ENCODE peak calls at places on chromosomes 12 and 14, in four cellular contexts. B, C, F and R are unnamed samples.

GRCh38 chr12:12683725-12684124 is 12.3 kb downstream of the GPR19 start:
- DNase-seq in F (no peak), C (no peak), B (no peak), R (no peak)

GRCh38 chr12:116651089-116651488 is 86.8 kb downstream of the SPRING1 start:
- DNase-seq in C (no peak), F (no peak), B (no peak), R (no peak)

GRCh38 chr14:72736348-72736747 is 157.6 kb downstream of the DPF3 start:
- DNase-seq in B (peak), C (peak), F (peak), R (no peak)

GRCh38 chr12:94297325-94297724 is 148.9 kb downstream of the PLXNC1 start:
- DNase-seq in F (no peak), C (no peak), B (no peak), R (no peak)

GRCh38 chr12:80648866-80649265 is 58.6 kb upstream of the MYF6 start:
- DNase-seq in F (no peak), B (no peak), C (no peak), R (no peak)

GRCh38 chr12:49014547-49014946 is 4.0 kb downstream of the PRKAG1 start:
- DNase-seq in B (no peak), F (no peak), C (no peak), R (no peak)

GRCh38 chr14:104676694-104677505 is 12.5 kb upstream of the INF2 start:
- DNase-seq in F (no peak), C (no peak), B (peak), R (no peak)

GRCh38 chr12:46830731-46831334 is 5.0 kb upstream of the SLC38A4 start:
- DNase-seq in B (no peak), C (no peak), F (no peak), R (no peak)

GRCh38 chr12:123063535-123063934 is 83.1 kb downstream of the ARL6IP4 start:
- DNase-seq in C (peak), F (peak), B (peak), R (no peak)

GRCh38 chr14:53510281-53510912 is 357.3 kb upstream of the DDHD1 start:
- DNase-seq in C (no peak), F (no peak), B (no peak), R (no peak)

GRCh38 chr12:4271433-4272013 is 2.0 kb upstream of the CCND2 start:
- DNase-seq in B (no peak), C (peak), F (peak), R (no peak)

GRCh38 chr12:56198836-56199235 is 9.6 kb upstream of the SMARCC2 start:
- DNase-seq in C (no peak), B (no peak), F (no peak), R (no peak)

GRCh38 chr12:80868576-80868975 is 69.2 kb downstream of the LIN7A start:
- DNase-seq in F (no peak), C (no peak), B (no peak), R (no peak)

GRCh38 chr14:93870377-93870776 is 56.8 kb upstream of the FAM181A start:
- DNase-seq in B (no peak), C (no peak), F (no peak), R (no peak)

GRCh38 chr12:110998165-110998564 is 77.8 kb upstream of the MYL2 start:
- DNase-seq in C (no peak), F (no peak), B (no peak), R (no peak)

GRCh38 chr14:86787782-86788181 is 1205.2 kb downstream of the GALC start:
- DNase-seq in B (no peak), C (no peak), F (no peak), R (no peak)

GRCh38 chr12:51323317-51323960 is 535 bp downstream of the BIN2 start:
- DNase-seq in F (no peak), B (no peak), C (no peak), R (no peak)

GRCh38 chr12:127964717-127965116 is 302.3 kb upstream of the TMEM132C start:
- DNase-seq in F (no peak), C (no peak), B (no peak), R (no peak)

GRCh38 chr14:25178255-25178654 is 128.3 kb upstream of the STXBP6 start:
- DNase-seq in F (no peak), C (no peak), B (no peak), R (no peak)

GRCh38 chr12:56296207-56296785 is 3.8 kb downstream of the CS start:
- DNase-seq in F (no peak), B (no peak), C (no peak), R (no peak)

GRCh38 chr12:83147341-83147740 is 460.6 kb downstream of the TMTC2 start:
- DNase-seq in F (no peak), B (no peak), C (no peak), R (no peak)

GRCh38 chr12:82357845-82358199 is 365 bp downstream of the CCDC59 start:
- DNase-seq in C (no peak), B (peak), F (no peak), R (no peak)

GRCh38 chr12:69501154-69501895 is 31.1 kb downstream of the FRS2 start:
- DNase-seq in F (no peak), B (no peak), C (no peak), R (no peak)

GRCh38 chr14:90489916-90490726 is 93.3 kb downstream of the CALM1 start:
- DNase-seq in F (peak), B (no peak), C (peak), R (no peak)

GRCh38 chr12:105025890-105026289 is 39.8 kb downstream of the NOPCHAP1 start:
- DNase-seq in F (no peak), C (no peak), B (no peak), R (no peak)

GRCh38 chr12:31589582-31589895 is 1.4 kb downstream of the DENND5B start:
- DNase-seq in C (no peak), F (no peak), B (no peak), R (no peak)

GRCh38 chr14:22900088-22900799 is 17.2 kb downstream of the REM2 start:
- DNase-seq in C (peak), F (peak), B (peak), R (peak)

GRCh38 chr12:24109381-24110039 is 160.0 kb upstream of the SOX5 start:
- DNase-seq in B (peak), C (peak), F (peak), R (no peak)

GRCh38 chr12:93197067-93197593 is 180.6 kb upstream of the NUDT4 start:
- DNase-seq in F (no peak), C (no peak), B (no peak), R (no peak)

GRCh38 chr12:47651368-47652254 is 54.2 kb downstream of the RPAP3 start:
- DNase-seq in B (peak), F (peak), C (peak), R (peak)

GRCh38 chr14:22386924-22387775 is 201.9 kb downstream of the DAD1 start:
- DNase-seq in C (peak), F (peak), B (peak), R (peak)

GRCh38 chr12:107263980-107264379 is 170.6 kb upstream of the CRY1 start:
- DNase-seq in F (no peak), C (no peak), B (no peak), R (no peak)

GRCh38 chr12:29278673-29279420 is 102.1 kb downstream of the ERGIC2 start:
- DNase-seq in C (no peak), F (no peak), B (no peak), R (no peak)

GRCh38 chr14:56400426-56400825 is 179.2 kb upstream of the TMEM260 start:
- DNase-seq in B (no peak), C (no peak), F (no peak), R (no peak)

GRCh38 chr12:132711169-132711843 is 664 bp downstream of the PGAM5 start:
- DNase-seq in C (peak), F (peak), B (no peak), R (no peak)

GRCh38 chr12:132708150-132708549 is 2.5 kb upstream of the PGAM5 start:
- DNase-seq in F (no peak), C (no peak), B (no peak), R (no peak)

GRCh38 chr12:132710422-132711168 is at the start of gene PGAM5:
- DNase-seq in C (peak), F (peak), B (peak), R (peak)

GRCh38 chr12:132707241-132707640 is 3.4 kb upstream of the PGAM5 start:
- DNase-seq in F (no peak), B (no peak), C (no peak), R (no peak)

DNA sequence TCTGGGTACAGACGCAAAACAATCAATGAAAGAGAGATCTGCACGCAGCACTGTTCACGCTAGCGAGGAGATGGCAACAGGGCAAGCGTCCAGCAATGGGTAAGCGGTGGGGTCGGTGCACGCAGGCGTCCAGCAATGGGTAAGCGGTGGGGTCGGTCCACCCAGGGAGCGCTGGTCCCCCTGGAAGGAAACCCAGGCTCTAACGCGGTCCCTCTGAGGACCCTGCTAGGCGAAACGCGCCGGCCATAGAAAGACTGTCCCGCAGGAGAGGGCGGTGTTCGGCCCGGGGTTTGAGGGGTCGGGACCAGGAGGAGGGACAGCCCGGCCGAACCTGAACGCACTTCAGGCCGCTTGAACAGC is 600 bp upstream of the PGAM5 start:
- DNase-seq in C (peak), F (no peak), B (no peak), R (no peak)
- TF ChIP-seq ELF1 in C (no peak), F (no peak), B (no peak), R (no peak)

DNA sequence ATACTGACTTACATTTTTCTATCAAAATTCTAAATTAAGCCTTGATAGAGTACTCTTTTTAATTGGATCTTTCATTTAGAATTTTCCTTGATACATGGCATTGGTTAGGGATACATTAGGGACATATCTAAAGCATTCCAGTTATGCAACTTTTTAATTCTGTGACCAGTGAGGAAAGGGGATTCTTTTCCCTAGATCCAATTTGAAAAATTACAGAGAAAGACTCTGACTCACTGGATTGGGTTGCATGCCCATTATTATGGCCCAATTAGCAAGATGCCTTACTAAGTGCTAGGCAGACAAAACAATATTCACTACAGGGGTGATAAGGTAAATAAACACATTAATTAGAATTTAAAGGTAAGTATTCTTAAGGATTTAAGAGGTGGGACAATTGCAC is 5.2 kb upstream of the RAD52 start:
- DNase-seq in C (no peak), F (no peak), B (no peak), R (no peak)
- TF ChIP-seq MAX in C (no peak), F (no peak), B (no peak), R (no peak)

DNA sequence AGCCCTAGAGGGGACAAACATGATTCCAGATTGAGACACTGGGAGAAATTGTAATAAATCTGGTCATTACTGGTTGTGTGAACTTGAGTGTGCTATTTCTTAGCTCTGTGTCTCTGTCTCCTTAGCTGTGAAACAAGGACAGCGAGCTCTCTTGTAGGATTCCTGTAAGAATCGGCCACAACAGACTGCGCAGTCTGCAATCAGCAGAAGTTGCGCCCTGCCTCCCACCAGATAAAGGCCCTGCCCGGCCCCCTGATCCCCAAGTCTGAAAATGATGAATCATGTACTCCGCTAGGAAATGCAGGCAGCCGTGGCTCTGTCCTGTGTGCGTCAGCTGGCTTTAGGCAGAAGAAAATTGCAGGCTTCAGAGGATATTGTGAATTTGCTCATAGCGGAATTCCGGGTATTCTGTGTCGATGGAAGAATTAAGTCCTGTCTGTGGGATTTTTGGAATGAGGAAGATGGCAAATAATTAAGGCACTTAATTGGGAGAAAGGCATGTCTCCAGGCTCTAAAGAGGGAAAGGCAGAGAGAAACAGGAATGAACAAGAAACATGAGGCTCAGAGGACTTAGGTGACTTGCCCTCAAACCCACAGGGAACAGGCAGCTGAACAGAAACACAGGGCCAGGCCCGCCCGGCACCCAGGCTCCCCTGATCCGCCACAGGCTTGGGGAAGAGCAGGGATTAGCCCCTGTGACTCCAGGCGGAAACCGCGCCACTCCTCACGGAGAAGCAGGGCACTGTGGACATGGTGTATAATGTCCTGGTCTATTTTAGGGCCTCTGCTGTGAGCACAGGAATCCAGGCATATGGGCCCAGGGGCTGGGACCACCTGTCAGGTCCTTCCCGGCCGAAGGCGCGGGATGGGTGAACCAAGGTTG is 34.9 kb upstream of the MEG3 start:
- DNase-seq in F (no peak), B (no peak), C (peak), R (no peak)
- TF ChIP-seq ELF1 in F (no peak), B (no peak), C (peak), R (no peak)

GRCh38 chr12:65824314-65824563 is at the start of gene HMGA2:
- DNase-seq in F (no peak), C (no peak), B (no peak), R (peak)

GRCh38 chr12:65825323-65825572 is 965 bp downstream of the HMGA2 start:
- DNase-seq in B (no peak), F (no peak), C (no peak), R (no peak)

GRCh38 chr12:65825573-65826512 is 1.6 kb downstream of the HMGA2 start:
- DNase-seq in C (no peak), B (no peak), F (peak), R (no peak)

GRCh38 chr12:65822732-65823480 is 1.4 kb upstream of the HMGA2 start:
- DNase-seq in F (peak), B (peak), C (no peak), R (peak)

GRCh38 chr12:65823481-65824313 is 586 bp upstream of the HMGA2 start:
- DNase-seq in C (no peak), B (peak), F (peak), R (peak)
- TF ChIP-seq MAX in C (no peak), B (peak), F (peak), R (no peak)